ENCODE peak calls at places on chromosomes 3 and 15, in seven cellular contexts. K, F, E, C, N, S and Z are unnamed samples.

GRCh38 chr15:39704235-39704634 is 78.4 kb downstream of the FSIP1 start:
- DNase-seq in K (no peak), F (no peak), E (no peak), C (no peak), N (no peak), S (no peak), Z (no peak)

GRCh38 chr3:170002829-170003228 is 35.0 kb upstream of the GPR160 start:
- DNase-seq in K (no peak), F (no peak), E (no peak), C (no peak), N (no peak), S (no peak), Z (no peak)

GRCh38 chr3:42693530-42693930 is 8.2 kb downstream of the KLHL40 start:
- DNase-seq in K (no peak), F (no peak), E (no peak), C (no peak), N (no peak), S (no peak), Z (no peak)

GRCh38 chr3:151445283-151446001 is 15.4 kb downstream of the IGSF10 start:
- DNase-seq in K (no peak), F (no peak), E (no peak), C (no peak), N (no peak), S (no peak), Z (no peak)

GRCh38 chr3:33440328-33440577 is at the start of gene UBP1:
- DNase-seq in K (peak), F (no peak), E (peak), C (no peak), N (no peak), S (no peak), Z (peak)

GRCh38 chr3:23791678-23792077 is 14.1 kb upstream of the UBE2E1 start:
- DNase-seq in K (no peak), F (no peak), E (no peak), C (no peak), N (no peak), S (no peak), Z (no peak)

GRCh38 chr15:25693321-25694237 is 169.5 kb downstream of the ATP10A start:
- DNase-seq in K (peak), F (no peak), E (peak), C (no peak), N (no peak), S (peak), Z (no peak)

GRCh38 chr3:159824341-159824740 is 164.3 kb upstream of the IL12A start:
- DNase-seq in K (peak), F (no peak), E (peak), C (no peak), N (no peak), S (no peak), Z (no peak)

GRCh38 chr15:65008989-65009388 is 19.3 kb upstream of the SPG21 start:
- DNase-seq in K (no peak), F (no peak), E (no peak), C (no peak), N (no peak), S (no peak), Z (no peak)

GRCh38 chr3:98589331-98589870 is 4.0 kb downstream of the CPOX start:
- DNase-seq in K (no peak), F (no peak), E (no peak), C (no peak), N (no peak), S (no peak), Z (no peak)

GRCh38 chr3:77605865-77606264 is 566.0 kb downstream of the ROBO2 start:
- DNase-seq in K (no peak), F (no peak), E (no peak), C (no peak), N (no peak), S (no peak), Z (no peak)

GRCh38 chr3:33083958-33084357 is 13.0 kb downstream of the GLB1 start:
- DNase-seq in K (no peak), F (no peak), E (no peak), C (no peak), N (no peak), S (no peak), Z (no peak)

GRCh38 chr15:53658827-53659226 is 100.6 kb downstream of the WDR72 start:
- DNase-seq in K (no peak), F (no peak), E (no peak), C (no peak), N (no peak), S (no peak), Z (no peak)

GRCh38 chr15:23422946-23423708 is 23.9 kb downstream of the GOLGA6L2 start:
- DNase-seq in K (no peak), F (no peak), E (peak), C (no peak), N (no peak), S (no peak), Z (no peak)

GRCh38 chr3:46946856-46947544 is 29.5 kb downstream of the CCDC12 start:
- DNase-seq in K (peak), F (no peak), E (peak), C (no peak), N (peak), S (peak), Z (peak)

GRCh38 chr3:150508401-150508800 is 37.9 kb downstream of the SERP1 start:
- DNase-seq in K (no peak), F (no peak), E (no peak), C (no peak), N (no peak), S (no peak), Z (no peak)

GRCh38 chr3:129984124-129984523 is 9.6 kb downstream of the TRH start:
- DNase-seq in K (no peak), F (no peak), E (no peak), C (no peak), N (no peak), S (no peak), Z (no peak)

GRCh38 chr3:146077181-146077580 is 83.8 kb downstream of the PLOD2 start:
- DNase-seq in K (no peak), F (no peak), E (no peak), C (no peak), N (no peak), S (no peak), Z (no peak)

GRCh38 chr3:14125193-14126016 is 553 bp downstream of the TMEM43 start:
- DNase-seq in K (peak), F (peak), E (peak), C (peak), N (peak), S (peak), Z (peak)

GRCh38 chr3:190533511-190534282 is 19.8 kb downstream of the IL1RAP start:
- DNase-seq in K (peak), F (peak), E (peak), C (no peak), N (no peak), S (no peak), Z (no peak)

GRCh38 chr3:104396974-104397669 is 969.6 kb upstream of the ALCAM start:
- DNase-seq in K (no peak), F (no peak), E (no peak), C (no peak), N (no peak), S (no peak), Z (no peak)

GRCh38 chr3:64033033-64033432 is 9.7 kb upstream of the PSMD6 start:
- DNase-seq in K (no peak), F (no peak), E (no peak), C (no peak), N (no peak), S (no peak), Z (no peak)

GRCh38 chr3:63625161-63625560 is 27.3 kb upstream of the SNTN start:
- DNase-seq in K (no peak), F (no peak), E (no peak), C (no peak), N (no peak), S (no peak), Z (no peak)

GRCh38 chr3:71430941-71431552 is 152.5 kb downstream of the FOXP1 start:
- DNase-seq in K (no peak), F (no peak), E (no peak), C (no peak), N (no peak), S (no peak), Z (no peak)

GRCh38 chr3:111846717-111847116 is 12.3 kb upstream of the PHLDB2 start:
- DNase-seq in K (no peak), F (no peak), E (no peak), C (no peak), N (no peak), S (no peak), Z (no peak)

GRCh38 chr3:55490194-55490913 is 3.2 kb upstream of the WNT5A start:
- DNase-seq in K (no peak), F (no peak), E (no peak), C (no peak), N (no peak), S (no peak), Z (no peak)

GRCh38 chr3:10977864-10978510 is 14.6 kb upstream of the SLC6A1 start:
- DNase-seq in K (no peak), F (no peak), E (peak), C (no peak), N (no peak), S (no peak), Z (no peak)

GRCh38 chr3:184361532-184361931 is at the start of the genes CLCN2 and POLR2H:
- DNase-seq in K (peak), F (peak), E (peak), C (no peak), N (peak), S (peak), Z (peak)

GRCh38 chr3:71956716-71957115 is 171.8 kb upstream of the PROK2 start:
- DNase-seq in K (no peak), F (no peak), E (no peak), C (no peak), N (no peak), S (no peak), Z (no peak)

GRCh38 chr3:14181253-14181652 is 2.6 kb downstream of the LSM3 start:
- DNase-seq in K (no peak), F (no peak), E (no peak), C (no peak), N (no peak), S (no peak), Z (no peak)

GRCh38 chr3:139529624-139530023 is 9.9 kb downstream of the RBP1 start:
- DNase-seq in K (no peak), F (no peak), E (no peak), C (no peak), N (no peak), S (no peak), Z (no peak)

GRCh38 chr3:63037116-63037515 is 161.9 kb upstream of the CADPS start:
- DNase-seq in K (no peak), F (no peak), E (no peak), C (no peak), N (no peak), S (no peak), Z (no peak)